ENCODE peak calls at places on chromosomes 6 and 20, in five cellular contexts. M is left ventricle myocardium inferior, G is stomach, F is substantia nigra, Q is fibroblast of lung. O is an unnamed sample.

GRCh38 chr6:160088069-160088773 is 33.4 kb upstream of the SLC22A1 start:
- DNase-seq in M (peak), G (peak), F (peak), Q (peak), O (no peak)

GRCh38 chr6:45946352-45946751 is 69.3 kb downstream of the CLIC5 start:
- DNase-seq in M (no peak), G (no peak), F (no peak), Q (peak), O (no peak)

GRCh38 chr20:9660236-9660868 is 146.0 kb downstream of the LAMP5 start:
- DNase-seq in M (no peak), G (no peak), F (no peak), Q (peak), O (no peak)

GRCh38 chr6:91105532-91105931 is 518.7 kb upstream of the MAP3K7 start:
- DNase-seq in M (no peak), G (no peak), F (no peak), Q (no peak), O (no peak)

GRCh38 chr6:57283096-57283495 is 34.3 kb upstream of the PRIM2 start:
- DNase-seq in M (no peak), G (no peak), F (no peak), Q (no peak), O (no peak)

GRCh38 chr20:39988991-39989390 is 700.0 kb downstream of the MAFB start:
- DNase-seq in M (no peak), G (no peak), F (no peak), Q (no peak), O (no peak)

GRCh38 chr6:41161380-41161779 is 1.5 kb downstream of the TREM2 start:
- DNase-seq in M (no peak), G (no peak), F (no peak), Q (no peak), O (no peak)

GRCh38 chr20:11651138-11651537 is 266.6 kb upstream of the BTBD3 start:
- DNase-seq in M (no peak), G (no peak), F (no peak), Q (no peak), O (no peak)

GRCh38 chr6:7974932-7975763 is 64.6 kb upstream of the TXNDC5 start:
- DNase-seq in M (peak), G (peak), F (peak), Q (peak), O (no peak)

GRCh38 chr20:6397115-6397514 is 274.3 kb upstream of the FERMT1 start:
- DNase-seq in M (no peak), G (no peak), F (no peak), Q (no peak), O (no peak)

GRCh38 chr20:46305331-46305972 is 2.8 kb downstream of the CDH22 start:
- DNase-seq in M (no peak), G (peak), F (no peak), Q (no peak), O (no peak)

GRCh38 chr20:35884541-35884865 is 69.8 kb downstream of the SCAND1 start:
- DNase-seq in M (no peak), G (no peak), F (no peak), Q (no peak), O (no peak)

GRCh38 chr20:35883341-35883777 is 70.9 kb downstream of the SCAND1 start:
- DNase-seq in M (no peak), G (no peak), F (no peak), Q (peak), O (no peak)

GRCh38 chr20:35885212-35885611 is 69.1 kb downstream of the SCAND1 start:
- DNase-seq in M (no peak), G (no peak), F (no peak), Q (no peak), O (no peak)

GRCh38 chr20:35881676-35882075 is 72.6 kb downstream of the SCAND1 start:
- DNase-seq in M (no peak), G (no peak), F (no peak), Q (no peak), O (no peak)

GRCh38 chr20:35883778-35884540 is 70.3 kb downstream of the SCAND1 start:
- DNase-seq in M (peak), G (peak), F (peak), Q (peak), O (peak)
- H3K27ac ChIP-seq in M (peak), G (peak), F (no peak), Q (peak), O (no peak)

GRCh38 chr20:33857722-33858563 is 46.8 kb downstream of the CHMP4B start:
- DNase-seq in M (no peak), G (no peak), F (no peak), Q (no peak), O (no peak)
- H3K27ac ChIP-seq in M (no peak), G (no peak), F (no peak), Q (no peak), O (no peak)

DNA sequence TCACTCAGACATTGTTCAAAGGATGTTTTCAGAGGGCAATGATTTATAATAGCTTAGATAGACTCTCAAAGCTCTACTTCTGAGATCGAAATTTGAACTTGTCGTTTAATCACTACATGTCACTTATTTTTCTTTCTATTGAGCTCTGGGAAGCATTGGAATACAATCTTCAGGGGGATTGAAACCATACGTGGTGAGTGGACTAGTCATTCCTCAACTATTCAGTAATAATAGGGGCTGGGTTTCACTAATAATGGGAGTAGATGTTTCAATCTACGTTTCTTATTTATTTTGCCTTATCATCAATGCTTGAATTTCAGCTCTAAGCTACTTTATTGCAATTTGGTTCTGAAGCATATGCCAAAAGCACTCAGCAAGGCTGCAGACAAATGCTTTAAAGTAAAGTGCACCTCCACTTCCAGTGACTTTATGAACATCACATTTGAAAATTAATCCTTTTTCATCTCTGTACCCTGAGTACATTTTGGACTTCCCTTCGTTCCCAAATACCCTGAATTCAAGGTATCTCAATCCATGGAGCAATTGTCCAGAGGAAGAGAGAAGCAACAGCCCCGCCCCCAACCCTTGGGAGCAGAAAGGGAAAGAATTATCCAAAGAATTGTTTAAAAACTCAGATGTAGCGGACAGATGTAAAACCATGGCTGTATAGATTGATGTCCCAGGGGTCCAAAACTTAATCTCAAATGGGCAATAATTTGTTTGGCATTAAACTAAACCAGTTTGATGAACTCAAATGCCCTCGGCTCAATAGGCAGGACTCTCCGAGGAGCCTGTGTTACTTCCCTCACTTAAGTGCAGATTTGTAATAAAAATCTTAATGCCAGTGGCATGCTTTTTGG is 68.1 kb downstream of the HFE start:
- DNase-seq in M (peak), G (no peak), F (peak), Q (no peak), O (no peak)
- H3K27ac ChIP-seq in M (peak), G (peak), F (peak), Q (peak), O (peak)

GRCh38 chr6:143697401-143697800 is 19.6 kb downstream of the PHACTR2 start:
- DNase-seq in M (no peak), G (no peak), F (no peak), Q (no peak), O (no peak)
- H3K27ac ChIP-seq in M (peak), G (peak), F (no peak), Q (no peak), O (no peak)

O was measured in effector memory CD4-positive, alpha-beta T cell.